ENCODE peak calls at places on chromosomes 4 and X, in six cellular contexts. One of them, this sample, is unnamed. For H3K4me1, the result is how much of the 10 kb centered on the place peaks cover.

GRCh38 chr4:147019061-147019460 is 73.4 kb upstream of the TTC29 start:
- DNase-seq in PC-3: peak
- DNase-seq in IMR-90: peak
- DNase-seq in right lobe of liver: peak
- DNase-seq in Peyer's patch: peak
- DNase-seq in psoas muscle: peak
- DNase-seq in this sample: no peak

GRCh38 chr4:6999172-7000086 is 43.7 kb upstream of the TADA2B start:
- DNase-seq in PC-3: peak
- DNase-seq in IMR-90: no peak
- DNase-seq in right lobe of liver: no peak
- DNase-seq in Peyer's patch: no peak
- DNase-seq in psoas muscle: no peak
- DNase-seq in this sample: no peak

GRCh38 chr4:15420642-15421041 is 7.2 kb upstream of the C1QTNF7 start:
- DNase-seq in PC-3: no peak
- DNase-seq in IMR-90: peak
- DNase-seq in right lobe of liver: no peak
- DNase-seq in Peyer's patch: no peak
- DNase-seq in psoas muscle: no peak
- DNase-seq in this sample: no peak

GRCh38 chr4:15410750-15411149 is 17.1 kb upstream of the C1QTNF7 start:
- DNase-seq in PC-3: no peak
- DNase-seq in IMR-90: no peak
- DNase-seq in right lobe of liver: no peak
- DNase-seq in Peyer's patch: peak
- DNase-seq in psoas muscle: no peak
- DNase-seq in this sample: no peak

GRCh38 chr4:67122029-67122428 is 423.3 kb downstream of the CENPC start:
- DNase-seq in PC-3: peak
- DNase-seq in IMR-90: no peak
- DNase-seq in right lobe of liver: no peak
- DNase-seq in Peyer's patch: no peak
- DNase-seq in psoas muscle: no peak
- DNase-seq in this sample: no peak

GRCh38 chrX:39613997-39614679 is 483.6 kb downstream of the BCOR start:
- DNase-seq in PC-3: no peak
- DNase-seq in IMR-90: no peak
- DNase-seq in right lobe of liver: peak
- DNase-seq in Peyer's patch: no peak
- DNase-seq in psoas muscle: no peak
- DNase-seq in this sample: no peak

GRCh38 chrX:151815461-151815860 is 80.9 kb downstream of the CNGA2 start:
- DNase-seq in PC-3: no peak
- DNase-seq in IMR-90: no peak
- DNase-seq in right lobe of liver: no peak
- DNase-seq in Peyer's patch: no peak
- DNase-seq in psoas muscle: no peak
- DNase-seq in this sample: no peak

GRCh38 chr4:82017680-82018079 is 356.1 kb downstream of the HNRNPD start:
- DNase-seq in PC-3: peak
- DNase-seq in IMR-90: peak
- DNase-seq in right lobe of liver: no peak
- DNase-seq in Peyer's patch: no peak
- DNase-seq in psoas muscle: no peak
- DNase-seq in this sample: no peak

GRCh38 chr4:98242538-98242937 is 18.6 kb upstream of the RAP1GDS1 start:
- DNase-seq in PC-3: peak
- DNase-seq in IMR-90: no peak
- DNase-seq in right lobe of liver: no peak
- DNase-seq in Peyer's patch: no peak
- DNase-seq in psoas muscle: no peak
- DNase-seq in this sample: no peak

GRCh38 chr4:786861-787300 is 39.0 kb downstream of the CPLX1 start:
- DNase-seq in PC-3: no peak
- DNase-seq in IMR-90: no peak
- DNase-seq in right lobe of liver: peak
- DNase-seq in Peyer's patch: no peak
- DNase-seq in psoas muscle: no peak
- DNase-seq in this sample: no peak

GRCh38 chr4:74516321-74516720 is 71.4 kb downstream of the AREG start:
- DNase-seq in PC-3: no peak
- DNase-seq in IMR-90: peak
- DNase-seq in right lobe of liver: no peak
- DNase-seq in Peyer's patch: no peak
- DNase-seq in psoas muscle: no peak
- DNase-seq in this sample: no peak

GRCh38 chrX:148466292-148466691 is 34.1 kb upstream of the AFF2 start:
- DNase-seq in PC-3: no peak
- DNase-seq in IMR-90: no peak
- DNase-seq in right lobe of liver: no peak
- DNase-seq in Peyer's patch: no peak
- DNase-seq in psoas muscle: no peak
- DNase-seq in this sample: no peak

GRCh38 chrX:129759576-129760061 is 20.1 kb upstream of the SASH3 start:
- DNase-seq in PC-3: peak
- DNase-seq in IMR-90: peak
- DNase-seq in right lobe of liver: peak
- DNase-seq in Peyer's patch: peak
- DNase-seq in psoas muscle: peak
- DNase-seq in this sample: no peak

GRCh38 chr4:8005814-8006215 is 66.2 kb upstream of the AFAP1 start:
- DNase-seq in PC-3: no peak
- DNase-seq in IMR-90: no peak
- DNase-seq in right lobe of liver: no peak
- DNase-seq in Peyer's patch: no peak
- DNase-seq in psoas muscle: no peak
- DNase-seq in this sample: no peak

GRCh38 chr4:99844048-99844447 is 27.4 kb downstream of the DAPP1 start:
- DNase-seq in PC-3: no peak
- DNase-seq in IMR-90: no peak
- DNase-seq in right lobe of liver: no peak
- DNase-seq in Peyer's patch: no peak
- DNase-seq in psoas muscle: no peak
- DNase-seq in this sample: no peak
- H3K4me1 ChIP-seq in PC-3: under half
- H3K4me1 ChIP-seq in IMR-90: under half
- H3K4me1 ChIP-seq in right lobe of liver: under half
- H3K4me1 ChIP-seq in Peyer's patch: under half
- H3K4me1 ChIP-seq in psoas muscle: under half
- H3K4me1 ChIP-seq in this sample: under half

GRCh38 chr4:86959588-86960500 is 25.0 kb downstream of the AFF1 start:
- DNase-seq in PC-3: no peak
- DNase-seq in IMR-90: no peak
- DNase-seq in right lobe of liver: no peak
- DNase-seq in Peyer's patch: no peak
- DNase-seq in psoas muscle: no peak
- DNase-seq in this sample: no peak
- H3K4me3 ChIP-seq in PC-3: no peak
- H3K4me3 ChIP-seq in IMR-90: no peak
- H3K4me3 ChIP-seq in right lobe of liver: no peak
- H3K4me3 ChIP-seq in Peyer's patch: no peak
- H3K4me3 ChIP-seq in psoas muscle: no peak
- H3K4me3 ChIP-seq in this sample: no peak

GRCh38 chr4:155353923-155354540 is 22.7 kb downstream of the MAP9 start:
- DNase-seq in PC-3: peak
- DNase-seq in IMR-90: peak
- DNase-seq in right lobe of liver: peak
- DNase-seq in Peyer's patch: peak
- DNase-seq in psoas muscle: no peak
- DNase-seq in this sample: no peak
- TF ChIP-seq CTCF in PC-3: peak
- TF ChIP-seq CTCF in IMR-90: peak
- TF ChIP-seq CTCF in right lobe of liver: peak
- TF ChIP-seq CTCF in Peyer's patch: peak
- TF ChIP-seq CTCF in psoas muscle: peak
- TF ChIP-seq CTCF in this sample: peak

GRCh38 chr4:3046623-3047022 is 27.7 kb downstream of the HTT-AS start:
- DNase-seq in PC-3: no peak
- DNase-seq in IMR-90: no peak
- DNase-seq in right lobe of liver: no peak
- DNase-seq in Peyer's patch: no peak
- DNase-seq in psoas muscle: no peak
- DNase-seq in this sample: no peak

GRCh38 chr4:3043272-3044020 is 30.9 kb downstream of the HTT-AS start:
- DNase-seq in PC-3: no peak
- DNase-seq in IMR-90: no peak
- DNase-seq in right lobe of liver: no peak
- DNase-seq in Peyer's patch: no peak
- DNase-seq in psoas muscle: no peak
- DNase-seq in this sample: no peak

GRCh38 chr4:3046149-3046548 is 28.2 kb downstream of the HTT-AS start:
- DNase-seq in PC-3: no peak
- DNase-seq in IMR-90: no peak
- DNase-seq in right lobe of liver: no peak
- DNase-seq in Peyer's patch: no peak
- DNase-seq in psoas muscle: no peak
- DNase-seq in this sample: no peak

GRCh38 chr4:3045500-3045850 is 28.9 kb downstream of the HTT-AS start:
- DNase-seq in PC-3: no peak
- DNase-seq in IMR-90: peak
- DNase-seq in right lobe of liver: peak
- DNase-seq in Peyer's patch: peak
- DNase-seq in psoas muscle: peak
- DNase-seq in this sample: peak

GRCh38 chr4:3044812-3045499 is 29.4 kb downstream of the HTT-AS start:
- DNase-seq in PC-3: no peak
- DNase-seq in IMR-90: no peak
- DNase-seq in right lobe of liver: no peak
- DNase-seq in Peyer's patch: no peak
- DNase-seq in psoas muscle: no peak
- DNase-seq in this sample: no peak
- H3K4me1 ChIP-seq in PC-3: under half
- H3K4me1 ChIP-seq in IMR-90: under half
- H3K4me1 ChIP-seq in right lobe of liver: under half
- H3K4me1 ChIP-seq in Peyer's patch: under half
- H3K4me1 ChIP-seq in psoas muscle: under half
- H3K4me1 ChIP-seq in this sample: under half

GRCh38 chr4:85760521-85760920 is 285.6 kb downstream of the ARHGAP24 start:
- DNase-seq in PC-3: no peak
- DNase-seq in IMR-90: no peak
- DNase-seq in right lobe of liver: no peak
- DNase-seq in Peyer's patch: no peak
- DNase-seq in psoas muscle: no peak
- DNase-seq in this sample: no peak
- H3K4me3 ChIP-seq in PC-3: no peak
- H3K4me3 ChIP-seq in IMR-90: no peak
- H3K4me3 ChIP-seq in right lobe of liver: no peak
- H3K4me3 ChIP-seq in Peyer's patch: no peak
- H3K4me3 ChIP-seq in psoas muscle: no peak
- H3K4me3 ChIP-seq in this sample: no peak